ENCODE peak calls at places on chromosomes 12 and 14, in five cellular contexts. K is left lung, P is psoas muscle, U is fibroblast of lung, A is cardiac muscle cell. J is an unnamed sample. For H3K27me3 and H3K4me1, the result is how much of the 10 kb centered on the place peaks cover.

GRCh38 chr14:99461411-99461810 is 19.2 kb downstream of the SETD3 start:
- DNase-seq in K (no peak), P (no peak), U (no peak), A (no peak), J (no peak)

GRCh38 chr12:119804011-119804641 is 73.0 kb downstream of the CIT start:
- DNase-seq in K (peak), P (peak), U (peak), A (peak), J (peak)

GRCh38 chr14:32986791-32987545 is 48.3 kb downstream of the NPAS3 start:
- DNase-seq in K (no peak), P (no peak), U (peak), A (no peak), J (peak)

GRCh38 chr14:69339426-69339825 is 58.7 kb downstream of the ERH start:
- DNase-seq in K (no peak), P (peak), U (no peak), A (no peak), J (no peak)

GRCh38 chr12:24113701-24114100 is 164.2 kb upstream of the SOX5 start:
- DNase-seq in K (no peak), P (no peak), U (no peak), A (no peak), J (no peak)

GRCh38 chr12:8692573-8692972 is 5.2 kb upstream of the RIMKLB start:
- DNase-seq in K (peak), P (no peak), U (peak), A (peak), J (no peak)

GRCh38 chr14:74954232-74954946 is 1.0 kb downstream of the PGF start:
- DNase-seq in K (no peak), P (peak), U (no peak), A (peak), J (no peak)

GRCh38 chr14:54809767-54810166 is 92.9 kb downstream of the GCH1 start:
- DNase-seq in K (no peak), P (no peak), U (no peak), A (no peak), J (no peak)

GRCh38 chr12:31308116-31308515 is 17.8 kb downstream of the SINHCAF start:
- DNase-seq in K (no peak), P (no peak), U (no peak), A (no peak), J (no peak)

GRCh38 chr14:105632010-105632409 is 105.6 kb downstream of the TMEM121 start:
- DNase-seq in K (no peak), P (no peak), U (no peak), A (no peak), J (no peak)

GRCh38 chr12:113655919-113656318 is 184.2 kb upstream of the LHX5 start:
- DNase-seq in K (no peak), P (no peak), U (no peak), A (no peak), J (no peak)

GRCh38 chr12:52321433-52321832 is 235 bp upstream of the KRT83 start:
- DNase-seq in K (no peak), P (no peak), U (no peak), A (no peak), J (no peak)

GRCh38 chr12:63382930-63383329 is 231.9 kb upstream of the AVPR1A start:
- DNase-seq in K (no peak), P (no peak), U (no peak), A (no peak), J (no peak)

GRCh38 chr12:76413121-76413520 is 64.9 kb upstream of the BBS10 start:
- DNase-seq in K (no peak), P (no peak), U (no peak), A (no peak), J (no peak)

GRCh38 chr12:32344047-32344446 is 55.3 kb upstream of the FGD4 start:
- DNase-seq in K (no peak), P (no peak), U (no peak), A (no peak), J (no peak)

GRCh38 chr12:76259660-76260389 is 88.4 kb downstream of the BBS10 start:
- DNase-seq in K (no peak), P (no peak), U (peak), A (no peak), J (no peak)

GRCh38 chr12:63863658-63864455 is 19.4 kb downstream of the SRGAP1 start:
- DNase-seq in K (no peak), P (no peak), U (no peak), A (no peak), J (no peak)

DNA sequence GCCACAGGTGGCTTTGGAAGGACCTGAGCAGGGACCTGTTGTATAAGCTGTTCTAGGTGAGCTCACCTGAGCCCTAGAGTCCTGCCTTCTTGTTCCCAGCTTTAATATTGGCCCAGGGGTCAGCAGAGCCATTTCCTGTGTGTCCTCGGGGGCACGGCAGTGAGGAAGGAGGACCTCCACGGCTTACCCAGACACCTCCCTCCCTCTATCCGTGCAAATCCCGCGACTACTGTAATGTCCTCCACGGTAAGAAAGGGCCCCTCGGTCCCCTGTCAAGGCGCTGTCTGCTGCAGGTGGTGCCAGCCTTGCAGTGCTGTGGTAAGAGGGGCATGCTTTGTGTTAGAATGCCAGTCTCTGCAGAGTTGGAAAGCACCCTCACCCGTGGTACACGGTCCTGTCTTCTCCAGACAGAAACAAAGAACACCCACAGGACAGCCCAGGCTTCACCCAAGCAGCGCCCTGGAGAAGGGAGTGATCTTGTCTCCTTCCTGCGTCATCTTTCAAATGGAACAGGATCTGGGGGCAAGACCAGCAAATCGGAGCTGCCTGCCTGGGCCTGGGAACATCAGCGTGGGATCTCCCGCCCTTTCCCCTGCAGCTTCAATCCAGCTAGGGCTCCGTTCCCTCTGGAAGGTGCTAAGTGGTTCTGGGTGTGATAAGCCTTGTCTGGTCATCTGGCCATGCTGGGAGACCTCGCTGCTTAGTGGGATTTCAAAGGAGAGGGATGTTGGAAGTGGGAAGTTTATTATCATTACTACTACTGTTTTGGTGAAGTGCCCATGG is 20.2 kb upstream of the FZD10 start:
- DNase-seq in K (no peak), P (peak), U (no peak), A (no peak), J (no peak)
- H3K27me3 ChIP-seq in K (under half), P (under half), U (under half), A (half or more), J (half or more)

GRCh38 chr12:42609605-42610004 is 20.1 kb upstream of the PRICKLE1 start:
- DNase-seq in K (no peak), P (no peak), U (peak), A (no peak), J (no peak)
- H3K4me1 ChIP-seq in K (under half), P (under half), U (under half), A (under half), J (under half)

DNA sequence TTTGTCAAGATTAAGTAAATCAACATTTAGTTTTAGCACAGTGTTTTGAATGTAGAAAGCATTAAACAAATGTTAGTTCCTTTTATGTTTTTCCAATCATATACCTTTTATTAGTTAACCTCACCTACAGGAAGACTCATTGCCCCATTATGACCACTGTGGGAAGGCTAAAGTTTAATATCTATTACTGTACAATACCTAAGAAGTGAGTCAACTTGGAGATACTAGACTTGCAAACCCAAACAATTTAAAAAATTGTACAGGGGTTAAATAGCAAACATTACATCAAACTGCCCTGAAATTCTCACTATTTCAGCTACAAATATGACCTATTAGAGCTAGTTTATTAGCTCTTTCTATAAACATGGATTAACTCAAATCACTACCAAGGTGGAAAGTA is 8.6 kb upstream of the G2E3 start:
- DNase-seq in K (no peak), P (no peak), U (no peak), A (no peak), J (no peak)
- H3K4me3 ChIP-seq in K (no peak), P (no peak), U (no peak), A (no peak), J (no peak)

DNA sequence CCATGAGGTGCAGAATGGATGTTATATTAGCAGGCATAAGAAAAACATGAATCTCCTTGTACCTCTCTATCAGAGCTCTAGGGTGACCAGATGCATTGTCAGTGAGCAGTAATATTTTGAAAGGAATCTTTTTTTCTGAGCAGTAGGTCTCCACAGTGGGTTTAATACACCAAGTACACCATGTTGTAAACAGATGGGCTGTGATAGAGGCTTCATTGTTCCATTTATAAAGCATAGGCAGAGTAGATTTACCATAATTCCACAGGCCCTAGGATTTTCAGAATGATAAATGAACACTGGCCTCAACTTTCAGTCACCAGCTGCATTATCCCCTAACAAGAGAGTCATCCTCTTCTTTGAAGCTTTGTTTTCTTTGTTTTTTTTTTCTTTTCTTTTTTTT is 185.2 kb downstream of the ERC1 start:
- DNase-seq in K (no peak), P (no peak), U (no peak), A (no peak), J (no peak)
- H3K27me3 ChIP-seq in K (under half), P (under half), U (under half), A (under half), J (under half)

GRCh38 chr12:49674318-49674985 is 32.8 kb downstream of the FMNL3 start:
- DNase-seq in K (no peak), P (no peak), U (peak), A (no peak), J (no peak)

GRCh38 chr12:49675137-49675536 is 32.1 kb downstream of the FMNL3 start:
- DNase-seq in K (no peak), P (no peak), U (no peak), A (no peak), J (no peak)

GRCh38 chr12:49673446-49674317 is 33.5 kb downstream of the FMNL3 start:
- DNase-seq in K (peak), P (peak), U (peak), A (peak), J (peak)

GRCh38 chr12:49671051-49671765 is 36.0 kb downstream of the FMNL3 start:
- DNase-seq in K (no peak), P (no peak), U (no peak), A (no peak), J (no peak)

GRCh38 chr12:49672351-49673181 is 34.6 kb downstream of the FMNL3 start:
- DNase-seq in K (no peak), P (no peak), U (no peak), A (no peak), J (no peak)
- H3K4me1 ChIP-seq in K (half or more), P (half or more), U (under half), A (under half), J (half or more)

GRCh38 chr14:104388011-104388521 is 191.5 kb upstream of the C14orf180 start:
- DNase-seq in K (peak), P (no peak), U (no peak), A (no peak), J (no peak)

GRCh38 chr14:104388631-104389325 is 190.8 kb upstream of the C14orf180 start:
- DNase-seq in K (peak), P (peak), U (no peak), A (no peak), J (no peak)

GRCh38 chr14:104390221-104390931 is 189.2 kb upstream of the C14orf180 start:
- DNase-seq in K (no peak), P (peak), U (no peak), A (no peak), J (no peak)

GRCh38 chr14:104390941-104391901 is 188.3 kb upstream of the C14orf180 start:
- DNase-seq in K (peak), P (no peak), U (no peak), A (no peak), J (peak)

DNA sequence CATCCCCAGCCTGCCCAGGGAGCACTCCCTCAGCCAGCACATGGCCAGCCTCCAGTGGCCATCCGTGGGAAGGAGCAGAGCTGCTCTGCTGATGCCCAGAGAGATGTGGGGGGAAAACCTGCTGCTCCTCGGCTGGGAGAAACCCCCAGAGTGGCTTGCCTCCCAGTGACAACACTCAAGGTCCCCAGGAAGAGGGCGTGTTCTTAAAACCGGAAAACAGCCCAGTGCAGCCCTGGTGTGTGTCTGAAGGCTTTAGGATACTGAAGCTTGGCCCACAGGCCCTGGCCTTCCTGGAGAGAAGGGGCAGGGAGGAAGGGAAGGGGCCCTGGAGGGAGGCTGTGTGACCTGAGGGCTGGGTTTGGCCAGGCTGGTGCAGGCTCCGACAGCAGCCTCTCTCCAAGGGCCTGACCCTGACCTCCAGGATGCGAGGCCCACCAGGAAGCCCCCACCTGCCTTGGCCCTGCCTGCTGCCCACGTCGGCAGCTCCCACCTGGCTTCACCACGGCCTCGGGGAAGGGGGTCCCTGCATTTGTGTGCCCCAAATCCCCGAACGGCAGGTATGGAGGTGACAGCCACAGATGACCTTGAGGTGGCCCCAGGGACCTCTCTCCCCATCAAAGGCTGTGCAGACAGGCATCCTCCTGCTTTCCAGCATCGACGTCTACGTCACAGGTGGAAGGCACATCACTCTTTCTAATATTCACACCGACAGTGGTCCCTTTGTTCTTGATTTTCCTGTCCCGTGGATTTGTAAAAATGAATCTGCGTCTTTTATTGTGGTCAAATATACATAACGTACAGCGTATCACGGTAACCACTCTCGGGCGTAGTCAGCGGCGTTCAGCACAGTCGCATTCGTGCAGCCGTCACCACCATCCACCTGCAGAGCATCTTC is 190.0 kb upstream of the C14orf180 start:
- DNase-seq in K (peak), P (peak), U (no peak), A (no peak), J (no peak)
- H3K4me3 ChIP-seq in K (no peak), P (no peak), U (no peak), A (no peak), J (no peak)

DNA sequence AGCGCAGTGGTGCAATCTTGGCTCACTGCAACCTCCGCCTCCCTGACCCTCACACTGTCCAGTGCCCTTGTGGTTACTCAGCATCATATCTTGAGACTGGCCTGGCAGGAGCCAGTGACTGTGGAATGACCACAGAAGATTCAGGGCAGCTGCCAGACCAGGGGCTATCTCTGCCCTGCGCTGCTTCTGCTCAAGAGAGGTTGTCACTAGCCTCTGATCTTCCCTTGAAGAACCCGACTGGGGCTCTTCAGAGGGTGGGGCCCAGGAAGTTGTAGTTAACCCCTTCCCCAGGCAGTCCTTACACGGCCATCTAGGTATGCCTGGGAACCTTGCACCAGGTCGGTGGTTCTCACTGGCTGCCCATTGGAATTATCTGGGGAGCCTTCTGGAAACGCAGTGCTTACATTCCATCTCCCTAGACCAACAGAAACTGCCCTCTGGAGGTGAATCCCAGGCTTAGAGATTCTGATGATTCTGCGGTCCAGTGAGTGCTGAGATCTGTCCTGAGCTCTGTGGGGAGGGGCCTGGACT is 41.4 kb downstream of the PLEKHG3 start:
- DNase-seq in K (no peak), P (peak), U (peak), A (no peak), J (no peak)
- H3K27me3 ChIP-seq in K (under half), P (under half), U (under half), A (under half), J (under half)